ENCODE peak calls at places on chromosomes 5 and 9, in ten cellular contexts. K, I, P, J, Q, V, M, D, R and S are unnamed samples.

GRCh38 chr5:122498163-122498562 is 186.1 kb downstream of the SNCAIP start:
- DNase-seq in P (no peak), R (no peak), M (peak; percentile 32), I (no peak), K (peak; percentile 32), V (peak; percentile 42), D (no peak), J (peak; percentile 57), Q (no peak), S (peak; percentile 17)

GRCh38 chr5:80754900-80755299 is 100.1 kb upstream of the DHFR start:
- DNase-seq in J (peak; percentile 14), R (no peak), P (no peak), I (no peak), D (no peak), K (peak; percentile 3), Q (no peak), V (no peak), M (no peak), S (peak; percentile 7)

GRCh38 chr9:113536483-113537226 is 73.1 kb downstream of the RGS3 start:
- DNase-seq in K (no peak), R (peak; percentile 93), V (no peak), I (no peak), D (no peak), J (peak; percentile 95), M (peak; percentile 33), Q (no peak), P (peak; percentile 95), S (no peak)

GRCh38 chr5:170301901-170302728 is 4.5 kb upstream of the LCP2 start:
- DNase-seq in Q (no peak), R (no peak), V (no peak), P (no peak), M (no peak), I (no peak), J (no peak), D (no peak), K (no peak), S (no peak)

GRCh38 chr9:133701981-133702797 is 36.0 kb downstream of the SARDH start:
- DNase-seq in P (no peak), I (no peak), M (no peak), V (no peak), R (no peak), Q (no peak), D (no peak), J (no peak), K (peak; percentile 15), S (peak; percentile 48)

GRCh38 chr5:178836628-178837027 is 23.1 kb upstream of the ZNF354B start:
- DNase-seq in V (no peak), K (no peak), I (no peak), P (no peak), R (no peak), M (no peak), Q (no peak), D (no peak), J (no peak), S (no peak)

GRCh38 chr9:105887679-105888078 is 193.3 kb downstream of the TMEM38B start:
- DNase-seq in J (no peak), V (no peak), I (no peak), D (no peak), R (no peak), P (no peak), K (no peak), Q (no peak), M (no peak), S (no peak)

GRCh38 chr9:133888048-133888778 is 103.9 kb downstream of the VAV2 start:
- DNase-seq in D (no peak), I (no peak), Q (no peak), R (no peak), M (peak; percentile 79), P (no peak), J (peak; percentile 91), V (no peak), K (no peak), S (no peak)

GRCh38 chr9:31210982-31211570 is 1173.4 kb upstream of the ACO1 start:
- DNase-seq in J (peak; percentile 35), Q (no peak), K (no peak), V (no peak), P (no peak), R (no peak), D (no peak), I (peak; percentile 35), M (no peak), S (peak; percentile 9)

GRCh38 chr9:124420991-124421543 is 5.8 kb upstream of the PSMB7 start:
- DNase-seq in R (no peak), J (no peak), I (peak; percentile 44), D (no peak), M (no peak), P (peak; percentile 43), V (no peak), K (peak; percentile 13), Q (no peak), S (no peak)

GRCh38 chr9:10130061-10130675 is 482.6 kb downstream of the PTPRD start:
- DNase-seq in I (no peak), R (no peak), V (no peak), Q (no peak), M (no peak), P (no peak), K (peak; percentile 70), J (no peak), D (no peak), S (no peak)

GRCh38 chr9:5586391-5586802 is 42.5 kb upstream of the RIC1 start:
- DNase-seq in D (no peak), V (peak; percentile 88), P (no peak), J (no peak), Q (peak; percentile 38), R (no peak), I (no peak), K (peak; percentile 79), M (no peak), S (no peak)

GRCh38 chr5:97044057-97044456 is 98.4 kb downstream of the LIX1 start:
- DNase-seq in P (no peak), V (no peak), D (peak; percentile 49), R (no peak), M (no peak), Q (no peak), K (peak; percentile 18), I (peak; percentile 33), J (peak; percentile 14), S (peak; percentile 11)

GRCh38 chr9:95725045-95725444 is 150.4 kb upstream of the ERCC6L2 start:
- DNase-seq in M (no peak), V (no peak), Q (no peak), R (no peak), K (no peak), P (no peak), D (no peak), I (no peak), J (no peak), S (no peak)

GRCh38 chr5:177489119-177489716 is 8.2 kb downstream of the PDLIM7 start:
- DNase-seq in M (peak; percentile 56), V (no peak), R (no peak), Q (no peak), J (peak; percentile 49), P (no peak), K (no peak), D (no peak), I (peak; percentile 41), S (no peak)

GRCh38 chr9:71145179-71145578 is 23.8 kb upstream of the TRPM3 start:
- DNase-seq in M (no peak), J (no peak), I (no peak), P (no peak), V (no peak), D (no peak), R (no peak), K (no peak), Q (no peak), S (no peak)

GRCh38 chr9:696332-697090 is 145.0 kb upstream of the DMRT1 start:
- DNase-seq in R (peak; percentile 81), M (no peak), K (peak; percentile 76), V (peak; percentile 79), Q (no peak), P (peak; percentile 46), J (no peak), I (peak; percentile 47), D (peak; percentile 70), S (no peak)

GRCh38 chr9:134162212-134162775 is 2.1 kb downstream of the RNU6ATAC start:
- DNase-seq in K (no peak), M (no peak), R (no peak), I (no peak), D (no peak), V (no peak), Q (no peak), J (no peak), P (no peak), S (no peak)

GRCh38 chr9:114869845-114870244 is 60.5 kb downstream of the TNFSF8 start:
- DNase-seq in K (no peak), P (no peak), D (peak; percentile 55), Q (no peak), I (no peak), R (no peak), V (no peak), M (no peak), J (peak; percentile 35), S (peak; percentile 55)

GRCh38 chr5:135217669-135218485 is 181.2 kb downstream of the MACROH2A1 start:
- DNase-seq in M (no peak), D (no peak), V (no peak), P (no peak), K (no peak), Q (no peak), I (no peak), R (peak; percentile 37), J (peak; percentile 39), S (peak; percentile 32)
- TF ChIP-seq CTCF in M (peak; percentile 14), D (peak; percentile 26), V (no peak), P (no peak), K (no peak), Q (no peak), I (no peak), R (no peak), J (peak; percentile 59), S (peak; percentile 14)

DNA sequence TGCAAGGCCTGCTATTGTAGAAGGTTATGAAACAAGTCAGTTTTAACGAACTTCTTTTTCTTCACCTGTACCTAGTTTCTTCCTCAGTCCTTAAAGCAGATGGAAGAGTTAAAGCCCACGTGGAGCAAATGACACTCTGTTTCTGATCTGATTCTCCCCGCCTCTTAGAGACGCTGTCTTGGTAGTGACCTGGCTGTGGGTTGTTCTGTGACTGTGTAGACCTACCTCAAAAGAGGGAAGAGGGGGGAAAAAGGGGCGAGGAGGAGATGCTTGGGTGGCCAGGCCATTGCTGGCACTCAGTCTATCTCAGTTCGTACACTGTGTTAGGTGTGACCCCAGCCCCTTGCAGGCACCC is 610 bp downstream of the GFRA3 start:
- DNase-seq in M (no peak), I (no peak), D (no peak), P (no peak), Q (no peak), K (no peak), R (no peak), J (no peak), V (no peak), S (no peak)
- TF ChIP-seq CTCF in M (no peak), I (no peak), D (no peak), P (no peak), Q (no peak), K (no peak), R (no peak), J (no peak), V (no peak), S (no peak)

GRCh38 chr5:158074992-158075769 is 216.2 kb upstream of the CLINT1 start:
- DNase-seq in I (peak; percentile 59), R (peak; percentile 70), M (peak; percentile 61), J (peak; percentile 52), K (peak; percentile 61), V (peak; percentile 76), D (peak; percentile 86), P (peak; percentile 24), Q (peak; percentile 27), S (peak; percentile 69)
- TF ChIP-seq CTCF in I (peak; percentile 69), R (peak; percentile 76), M (peak; percentile 89), J (peak; percentile 82), K (peak; percentile 75), V (peak; percentile 89), D (peak; percentile 98), P (peak; percentile 72), Q (peak; percentile 90), S (peak; percentile 75)

GRCh38 chr5:180494510-180495181 is 467 bp downstream of the CNOT6 start:
- DNase-seq in M (peak; percentile 82), I (peak; percentile 23), V (peak; percentile 26), J (peak; percentile 10), K (no peak), Q (no peak), D (no peak), P (peak; percentile 47), R (peak; percentile 74), S (peak; percentile 71)
- TF ChIP-seq CTCF in M (no peak), I (no peak), V (no peak), J (no peak), K (peak; percentile 2), Q (no peak), D (no peak), P (no peak), R (no peak), S (no peak)